ENCODE peak calls at places on chromosome 13, in eight cellular contexts. N is heart left ventricle, E is Panc1, G is ovary, C is psoas muscle, S is left ventricle myocardium inferior, J is fibroblast of lung, Z is H9. H is an unnamed sample. For H3K4me1, the result is how much of the 10 kb centered on the place peaks cover.

GRCh38 chr13:75327132-75327505 is 154.8 kb downstream of the TBC1D4 start:
- DNase-seq in N (no peak), S (no peak), C (no peak), J (no peak), G (no peak), Z (no peak), E (no peak), H (no peak)

GRCh38 chr13:88294368-88294767 is 623.2 kb downstream of the SLITRK5 start:
- DNase-seq in G (no peak), C (no peak), E (no peak), S (no peak), Z (no peak), J (no peak), N (no peak), H (no peak)

GRCh38 chr13:105702441-105702840 is 833.0 kb downstream of the EFNB2 start:
- DNase-seq in J (peak), Z (no peak), N (no peak), C (no peak), S (no peak), G (no peak), E (no peak), H (no peak)

GRCh38 chr13:112110479-112110878 is 43.5 kb downstream of the SOX1 start:
- DNase-seq in G (no peak), J (no peak), N (no peak), S (no peak), Z (no peak), C (no peak), E (no peak), H (no peak)

GRCh38 chr13:97329331-97329730 is 104.6 kb upstream of the RAP2A start:
- DNase-seq in S (no peak), G (no peak), N (no peak), C (no peak), E (no peak), Z (no peak), J (no peak), H (no peak)

GRCh38 chr13:66216723-66217122 is 1013.4 kb downstream of the PCDH9 start:
- DNase-seq in G (no peak), C (no peak), Z (no peak), N (no peak), S (no peak), E (no peak), J (peak), H (no peak)

GRCh38 chr13:84400711-84401110 is 518.4 kb upstream of the SLITRK1 start:
- DNase-seq in S (no peak), J (peak), Z (no peak), N (no peak), E (no peak), C (no peak), G (no peak), H (no peak)

GRCh38 chr13:77516342-77516789 is 19.1 kb upstream of the SCEL start:
- DNase-seq in C (no peak), E (peak), G (no peak), N (no peak), S (no peak), Z (no peak), J (peak), H (no peak)

GRCh38 chr13:70623260-70623659 is 515.0 kb upstream of the KLHL1 start:
- DNase-seq in C (no peak), G (no peak), S (no peak), J (peak), Z (no peak), N (no peak), E (no peak), H (no peak)

DNA sequence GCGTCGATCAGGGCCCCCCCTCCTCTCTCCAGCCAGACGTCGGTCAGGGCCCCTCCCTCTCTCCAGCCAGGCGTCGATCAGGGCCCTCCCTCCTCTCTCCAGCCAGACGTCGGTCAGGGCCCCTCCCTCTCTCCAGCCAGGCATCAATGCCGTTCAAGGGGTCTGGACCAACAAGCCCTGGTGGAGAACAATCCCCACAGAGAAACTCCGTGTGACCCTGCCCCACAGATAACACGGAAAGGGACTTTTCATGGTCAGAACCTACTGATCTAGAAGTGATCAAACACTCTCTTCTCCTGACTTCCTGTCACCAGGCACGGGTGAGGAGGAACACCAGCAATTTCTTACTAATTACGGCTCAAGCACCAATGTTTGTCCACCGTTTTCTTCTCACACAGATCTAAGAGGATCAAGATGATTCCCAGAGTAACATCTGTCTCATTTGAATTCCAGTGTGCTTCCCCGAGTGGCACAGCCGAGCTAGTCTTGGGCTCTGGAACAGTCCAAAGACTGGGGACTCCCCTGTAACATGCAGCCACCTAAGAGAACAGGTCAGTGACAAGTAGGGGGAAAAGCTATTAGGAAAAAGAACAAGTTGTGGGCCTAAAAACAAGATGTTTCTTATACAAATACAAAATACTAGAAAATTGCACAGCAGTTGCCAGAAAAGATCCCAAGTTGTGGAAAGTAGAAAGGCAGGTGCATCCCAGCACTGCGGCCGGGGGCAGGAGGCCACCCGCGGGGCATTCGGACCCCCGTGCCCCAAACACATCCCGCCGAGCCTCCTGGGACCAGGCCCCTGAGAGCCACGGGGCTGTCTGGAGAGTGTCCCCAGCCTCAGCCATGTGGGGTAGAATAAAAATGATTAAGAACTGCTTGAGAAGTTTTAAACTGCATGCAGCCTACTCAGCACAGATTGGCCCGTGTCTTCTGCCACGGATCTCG is 11.7 kb downstream of the RASA3 start:
- DNase-seq in C (no peak), E (no peak), G (no peak), S (no peak), Z (no peak), J (no peak), N (no peak), H (no peak)
- H3K4me1 ChIP-seq in C (half or more), E (half or more), G (under half), S (under half), Z (under half), J (under half), N (half or more), H (half or more)

GRCh38 chr13:94308808-94309207 is 170.7 kb downstream of the DCT start:
- DNase-seq in C (no peak), Z (no peak), N (no peak), E (no peak), J (no peak), S (no peak), G (no peak), H (no peak)

GRCh38 chr13:94305033-94305432 is 174.4 kb downstream of the DCT start:
- DNase-seq in C (no peak), N (no peak), S (no peak), E (no peak), J (no peak), G (no peak), Z (no peak), H (no peak)

GRCh38 chr13:94303644-94304174 is 175.8 kb downstream of the DCT start:
- DNase-seq in Z (no peak), S (no peak), N (no peak), J (no peak), E (no peak), C (no peak), G (no peak), H (no peak)

GRCh38 chr13:94305463-94305862 is 174.0 kb downstream of the DCT start:
- DNase-seq in C (no peak), Z (no peak), J (peak), G (peak), S (no peak), E (no peak), N (no peak), H (no peak)

DNA sequence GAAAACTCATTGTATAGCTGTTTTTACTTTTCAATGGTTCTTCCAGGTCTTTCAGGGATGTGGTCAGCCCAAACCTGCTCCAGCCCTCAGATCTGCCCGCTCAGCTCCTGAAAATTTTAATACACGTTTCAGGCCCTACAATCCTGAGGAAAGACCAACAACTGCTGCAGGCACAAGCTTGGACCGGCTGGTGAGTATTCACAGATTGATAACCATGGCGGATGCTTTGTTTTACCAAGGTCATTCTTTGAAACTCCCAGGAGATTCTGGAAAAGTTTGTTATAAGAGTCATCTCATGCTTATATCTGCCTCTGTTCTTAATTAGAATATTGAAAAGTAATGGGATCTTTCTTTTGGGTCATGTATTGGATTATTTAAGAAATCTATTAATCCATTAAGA is 173.5 kb downstream of the DCT start:
- DNase-seq in G (no peak), N (no peak), S (no peak), C (no peak), J (no peak), E (no peak), Z (no peak), H (no peak)
- H3K4me1 ChIP-seq in G (under half), N (under half), S (under half), C (under half), J (under half), E (under half), Z (under half), H (under half)

GRCh38 chr13:98567140-98567539 is 9.8 kb downstream of the STK24 start:
- DNase-seq in C (no peak), E (no peak), G (no peak), J (no peak), Z (no peak), N (no peak), S (no peak), H (no peak)
- H3K4me1 ChIP-seq in C (half or more), E (under half), G (under half), J (under half), Z (under half), N (half or more), S (half or more), H (half or more)

GRCh38 chr13:41649659-41650058 is 192.3 kb downstream of the RGCC start:
- DNase-seq in E (no peak), G (no peak), Z (no peak), N (no peak), C (no peak), J (peak), S (no peak), H (no peak)
- H3K4me1 ChIP-seq in E (under half), G (under half), Z (under half), N (half or more), C (under half), J (under half), S (half or more), H (under half)

GRCh38 chr13:46639033-46639981 is 86.3 kb downstream of the LRCH1 start:
- DNase-seq in G (no peak), C (no peak), Z (no peak), S (no peak), N (no peak), J (no peak), E (no peak), H (no peak)
- H3K4me1 ChIP-seq in G (under half), C (under half), Z (under half), S (half or more), N (half or more), J (under half), E (under half), H (under half)